ENCODE peak calls at places on chromosome 2, in six cellular contexts. D is kidney tubule cell; T is psoas muscle; O is HFFc6; K is stimulated activated CD8-positive, alpha-beta memory T cell treated with anti-CD3 and anti-CD28 coated beads, Interleukin-7, amount 100 ng/mL, for 4 hours; A is NCI-H748 treated with DMSO at 0.1 percent for 48 hours. X is an unnamed sample.
A peak's percentile ranks its signal among the peaks of the same experiment; 100 is the strongest.

GRCh38 chr2:105744909-105745853 is at the start of gene NCK2:
- DNase-seq in D (peak; percentile 39), T (peak; percentile 38), O (no peak), K (no peak), A (no peak), X (no peak)

GRCh38 chr2:195533771-195534642 is 123.0 kb upstream of the SLC39A10 start:
- DNase-seq in D (peak; percentile 82), T (peak; percentile 63), O (peak; percentile 90), K (peak; percentile 68), A (no peak), X (peak; percentile 96)

GRCh38 chr2:231711677-231712461 is 3.5 kb downstream of the PTMA start:
- DNase-seq in D (peak; percentile 13), T (no peak), O (no peak), K (no peak), A (no peak), X (no peak)

GRCh38 chr2:222872551-222872950 is 11.7 kb downstream of the ACSL3 start:
- DNase-seq in D (no peak), T (no peak), O (no peak), K (no peak), A (no peak), X (no peak)

GRCh38 chr2:80126596-80127189 is 177.9 kb downstream of the LRRTM1 start:
- DNase-seq in D (peak; percentile 19), T (no peak), O (peak; percentile 41), K (no peak), A (no peak), X (peak; percentile 64)

GRCh38 chr2:240337028-240337427 is 98.4 kb upstream of the GPC1 start:
- DNase-seq in D (no peak), T (no peak), O (no peak), K (no peak), A (no peak), X (no peak)

GRCh38 chr2:115549731-115550130 is 1107.3 kb downstream of the DPP10 start:
- DNase-seq in D (peak; percentile 58), T (no peak), O (no peak), K (no peak), A (no peak), X (peak; percentile 10)

GRCh38 chr2:150495993-150496627 is 8.6 kb upstream of the RND3 start:
- DNase-seq in D (peak; percentile 85), T (no peak), O (peak; percentile 98), K (no peak), A (no peak), X (peak; percentile 84)

GRCh38 chr2:30257266-30258214 is 26.2 kb downstream of the LBH start:
- DNase-seq in D (no peak), T (no peak), O (no peak), K (no peak), A (no peak), X (no peak)

GRCh38 chr2:172722481-172722880 is 13.2 kb upstream of the RAPGEF4 start:
- DNase-seq in D (no peak), T (no peak), O (no peak), K (no peak), A (no peak), X (peak; percentile 13)

GRCh38 chr2:98530114-98530513 is 78.2 kb downstream of the COA5 start:
- DNase-seq in D (no peak), T (no peak), O (no peak), K (no peak), A (no peak), X (no peak)

GRCh38 chr2:176161041-176161785 is 4.1 kb downstream of the HOXD3 start:
- DNase-seq in D (peak; percentile 35), T (no peak), O (no peak), K (no peak), A (no peak), X (no peak)

GRCh38 chr2:157348291-157348921 is 22.8 kb upstream of the ERMN start:
- DNase-seq in D (no peak), T (no peak), O (no peak), K (no peak), A (no peak), X (no peak)

GRCh38 chr2:170354409-170354808 is 176.5 kb downstream of the MYO3B start:
- DNase-seq in D (no peak), T (no peak), O (no peak), K (no peak), A (peak; percentile 95), X (no peak)

GRCh38 chr2:47675196-47675825 is 107.6 kb upstream of the MSH6 start:
- DNase-seq in D (no peak), T (no peak), O (no peak), K (no peak), A (no peak), X (no peak)